ENCODE peak calls at places on chromosomes 12 and 14, in eight cellular contexts. J is GOT3, F is body of pancreas, S is left cardiac atrium, I is D341Med, A is NCI-H1092 treated with DMSO at 0.1 percent for 48 hours, U is M059J, V is A172. B is an unnamed sample.

GRCh38 chr14:101593411-101594181 is 32.3 kb downstream of the DIO3 start:
- DNase-seq in I (no peak), F (no peak), A (no peak), U (peak), S (no peak), J (no peak), V (peak), B (no peak)

GRCh38 chr14:89493877-89494634 is 77.0 kb upstream of the FOXN3 start:
- DNase-seq in F (no peak), I (no peak), V (no peak), J (no peak), S (no peak), U (no peak), A (no peak), B (peak)

GRCh38 chr12:2959508-2960431 is 573 bp downstream of the TEAD4 start:
- DNase-seq in S (peak), J (no peak), U (peak), I (peak), A (peak), V (peak), F (peak), B (peak)

GRCh38 chr12:26188132-26188531 is 7.2 kb upstream of the SSPN start:
- DNase-seq in I (no peak), F (no peak), J (no peak), U (peak), V (no peak), A (no peak), S (no peak), B (no peak)

GRCh38 chr12:57341275-57341990 is 89.4 kb downstream of the R3HDM2 start:
- DNase-seq in I (no peak), F (no peak), J (no peak), S (no peak), U (no peak), A (no peak), V (no peak), B (no peak)

GRCh38 chr14:101350710-101351109 is 210.6 kb upstream of the DIO3 start:
- DNase-seq in I (no peak), A (no peak), V (no peak), J (no peak), S (no peak), U (no peak), F (no peak), B (no peak)

GRCh38 chr14:72947366-72948160 is 21.3 kb downstream of the DCAF4 start:
- DNase-seq in A (no peak), J (no peak), U (peak), S (no peak), I (no peak), V (peak), F (no peak), B (no peak)

GRCh38 chr14:80605536-80605935 is 336.0 kb downstream of the CEP128 start:
- DNase-seq in J (no peak), I (no peak), U (peak), F (no peak), V (no peak), S (no peak), A (no peak), B (no peak)

GRCh38 chr12:42143401-42144173 is 1.1 kb downstream of the GXYLT1 start:
- DNase-seq in U (peak), F (no peak), A (peak), J (no peak), I (no peak), V (peak), S (no peak), B (peak)

GRCh38 chr14:94041551-94042346 is 15.6 kb downstream of the OTUB2 start:
- DNase-seq in V (no peak), S (peak), A (no peak), J (no peak), F (no peak), U (no peak), I (no peak), B (no peak)

GRCh38 chr12:123762715-123763052 is 583 bp downstream of the DNAH10 start:
- DNase-seq in A (no peak), J (no peak), V (no peak), S (no peak), I (no peak), F (no peak), U (no peak), B (no peak)

GRCh38 chr14:69901113-69901951 is 22.1 kb downstream of the SMOC1 start:
- DNase-seq in J (no peak), V (no peak), F (no peak), U (no peak), S (no peak), A (no peak), I (no peak), B (no peak)

GRCh38 chr14:34059925-34060746 is 109.3 kb upstream of the EGLN3 start:
- DNase-seq in J (no peak), U (peak), I (peak), F (peak), V (peak), A (peak), S (peak), B (peak)

GRCh38 chr12:10361084-10361483 is 28.8 kb downstream of the KLRK1 start:
- DNase-seq in V (no peak), I (no peak), A (peak), J (no peak), S (no peak), U (no peak), F (no peak), B (no peak)

GRCh38 chr14:51095854-51096823 is 1.2 kb upstream of the TRIM9 start:
- DNase-seq in I (no peak), A (peak), F (peak), S (peak), V (no peak), J (no peak), U (peak), B (no peak)

GRCh38 chr12:89244536-89244935 is 107.8 kb downstream of the DUSP6 start:
- DNase-seq in A (no peak), V (no peak), S (no peak), F (no peak), I (no peak), U (no peak), J (no peak), B (no peak)

GRCh38 chr12:92827836-92828431 is 101.2 kb downstream of the EEA1 start:
- DNase-seq in F (no peak), U (peak), A (no peak), I (peak), V (peak), S (no peak), J (no peak), B (no peak)

GRCh38 chr14:60753264-60754126 is 18.9 kb downstream of the MNAT1 start:
- DNase-seq in J (no peak), U (peak), V (no peak), A (no peak), I (no peak), S (no peak), F (no peak), B (no peak)

GRCh38 chr12:91538418-91538817 is 355.8 kb upstream of the DCN start:
- DNase-seq in U (no peak), V (no peak), F (no peak), A (no peak), S (no peak), I (no peak), J (no peak), B (no peak)

GRCh38 chr12:45986646-45987338 is 3.6 kb downstream of the SCAF11 start:
- DNase-seq in J (no peak), S (no peak), I (no peak), F (no peak), U (no peak), V (no peak), A (no peak), B (no peak)

GRCh38 chr12:117408161-117408791 is 46.9 kb upstream of the NOS1 start:
- DNase-seq in F (peak), J (no peak), I (no peak), U (peak), S (peak), V (peak), A (peak), B (peak)

GRCh38 chr14:47485421-47485820 is 190.0 kb downstream of the MDGA2 start:
- DNase-seq in U (no peak), S (no peak), A (no peak), F (no peak), V (no peak), J (no peak), I (no peak), B (no peak)

GRCh38 chr12:101470939-101471338 is 4.2 kb upstream of the SPIC start:
- DNase-seq in S (no peak), V (no peak), U (no peak), F (no peak), I (no peak), J (no peak), A (no peak), B (no peak)

GRCh38 chr14:68476965-68477455 is 315.9 kb downstream of the ZFP36L1 start:
- DNase-seq in F (no peak), J (no peak), S (no peak), I (no peak), V (no peak), A (no peak), U (no peak), B (no peak)

GRCh38 chr12:5626146-5626545 is 194.2 kb downstream of the NTF3 start:
- DNase-seq in U (no peak), S (no peak), A (no peak), V (no peak), F (no peak), J (no peak), I (no peak), B (no peak)

GRCh38 chr12:115823635-115824034 is 453.9 kb downstream of the MED13L start:
- DNase-seq in I (no peak), S (no peak), A (no peak), V (no peak), J (no peak), U (no peak), F (peak), B (no peak)

GRCh38 chr14:104572024-104572623 is 7.4 kb upstream of the C14orf180 start:
- DNase-seq in J (no peak), V (no peak), I (no peak), U (no peak), F (no peak), S (no peak), A (no peak), B (no peak)

GRCh38 chr12:7130791-7131501 is 775 bp downstream of the CLSTN3 start:
- DNase-seq in A (peak), V (no peak), J (no peak), S (peak), I (peak), U (peak), F (peak), B (peak)

GRCh38 chr12:32273712-32274111 is 125.6 kb upstream of the FGD4 start:
- DNase-seq in S (no peak), V (no peak), A (no peak), J (no peak), I (no peak), U (no peak), F (no peak), B (no peak)

GRCh38 chr12:132227782-132228417 is 83.6 kb downstream of the NOC4L start:
- DNase-seq in F (no peak), S (no peak), J (no peak), V (no peak), U (no peak), I (no peak), A (no peak), B (no peak)

GRCh38 chr12:1919284-1919683 is 832 bp upstream of the CACNA2D4 start:
- DNase-seq in F (no peak), V (no peak), J (no peak), A (no peak), U (no peak), I (peak), S (no peak), B (no peak)

GRCh38 chr12:114682101-114682919 is 1.7 kb downstream of the TBX3 start:
- DNase-seq in I (no peak), F (no peak), A (no peak), U (no peak), V (no peak), J (no peak), S (no peak), B (no peak)

GRCh38 chr12:24494401-24494800 is 454.5 kb downstream of the BCAT1 start:
- DNase-seq in A (no peak), S (no peak), F (no peak), I (no peak), U (peak), V (no peak), J (no peak), B (peak)

GRCh38 chr14:88195676-88196075 is 127.4 kb downstream of the KCNK10 start:
- DNase-seq in I (no peak), V (no peak), J (no peak), A (peak), F (no peak), S (no peak), U (no peak), B (no peak)

GRCh38 chr12:107402041-107403022 is 283.3 kb upstream of the PWP1 start:
- DNase-seq in U (peak), F (peak), V (peak), S (peak), A (peak), J (peak), I (peak), B (peak)

GRCh38 chr14:37270629-37271028 is 72.9 kb downstream of the MIPOL1 start:
- DNase-seq in A (peak), V (no peak), U (no peak), J (no peak), S (no peak), F (no peak), I (no peak), B (no peak)

GRCh38 chr14:52911904-52912303 is 38.9 kb downstream of the FERMT2 start:
- DNase-seq in S (no peak), I (no peak), U (no peak), A (peak), V (no peak), J (no peak), F (no peak), B (no peak)

GRCh38 chr12:88509851-88510250 is 70.4 kb downstream of the KITLG start:
- DNase-seq in I (no peak), U (no peak), J (no peak), S (no peak), F (no peak), V (no peak), A (no peak), B (no peak)